ENCODE peak calls at places on chromosomes 13 and 19, in eight cellular contexts. G is RPMI8226; C is progenitor cell of endocrine pancreas; A is activated CD4-positive, CD25-positive, alpha-beta regulatory T cell treated with anti-CD3 and anti-CD28 coated beads, Interleukin-2, amount 50 U/mL, for 72 hours; V is stimulated activated CD8-positive, alpha-beta memory T cell treated with anti-CD3 and anti-CD28 coated beads, Interleukin-7, amount 100 ng/mL, for 1 hour; U is amniotic stem cell; J is bronchial epithelial cell; Z is ELR. I is an unnamed sample.

GRCh38 chr13:86087241-86087640 is 288.0 kb upstream of the SLITRK6 start:
- DNase-seq in A (no peak), Z (peak), U (no peak), C (no peak), J (peak), V (no peak), G (no peak), I (no peak)

GRCh38 chr13:79457948-79458347 is 23.0 kb upstream of the NDFIP2 start:
- DNase-seq in V (no peak), U (no peak), A (no peak), G (no peak), Z (peak), C (no peak), J (peak), I (no peak)

GRCh38 chr13:106176103-106176502 is 359.4 kb downstream of the EFNB2 start:
- DNase-seq in U (peak), A (no peak), V (no peak), C (no peak), G (no peak), Z (peak), J (no peak), I (no peak)

GRCh38 chr19:10928563-10929401 is at the start of the genes TIMM29 and YIPF2:
- DNase-seq in A (peak), Z (peak), V (peak), U (peak), J (peak), C (peak), G (peak), I (peak)

GRCh38 chr13:44668707-44669106 is 92.6 kb upstream of the TSC22D1 start:
- DNase-seq in C (no peak), Z (peak), J (peak), V (no peak), A (no peak), G (no peak), U (peak), I (no peak)

GRCh38 chr13:112120031-112120373 is 53.1 kb downstream of the SOX1 start:
- DNase-seq in Z (no peak), A (no peak), J (no peak), C (no peak), U (no peak), V (no peak), G (no peak), I (no peak)

GRCh38 chr13:100836696-100837095 is 162.1 kb upstream of the TMTC4 start:
- DNase-seq in G (no peak), U (no peak), A (no peak), C (no peak), J (no peak), Z (peak), V (no peak), I (no peak)

GRCh38 chr13:49082653-49083536 is 107.2 kb downstream of the FNDC3A start:
- DNase-seq in U (peak), Z (peak), C (no peak), G (no peak), A (no peak), V (no peak), J (peak), I (no peak)

GRCh38 chr19:44580366-44580895 is 32.9 kb upstream of the IGSF23 start:
- DNase-seq in V (no peak), C (no peak), J (no peak), U (no peak), A (no peak), Z (no peak), G (no peak), I (no peak)

GRCh38 chr13:60922526-60923231 is 493.0 kb downstream of the PCDH20 start:
- DNase-seq in Z (no peak), G (no peak), C (no peak), U (no peak), A (no peak), V (no peak), J (peak), I (no peak)

GRCh38 chr13:99721606-99722384 is 220.5 kb downstream of the TM9SF2 start:
- DNase-seq in C (no peak), Z (peak), U (no peak), A (no peak), V (no peak), G (no peak), J (no peak), I (no peak)

GRCh38 chr13:45775401-45775963 is 73.4 kb downstream of the CBY2 start:
- DNase-seq in G (no peak), Z (no peak), V (no peak), A (no peak), C (no peak), U (no peak), J (no peak), I (no peak)

GRCh38 chr19:44552324-44552723 is 22.8 kb upstream of the CEACAM20 start:
- DNase-seq in V (no peak), G (peak), J (peak), A (peak), U (no peak), C (peak), Z (peak), I (peak)

GRCh38 chr19:5337126-5337525 is 3.5 kb downstream of the PTPRS start:
- DNase-seq in J (no peak), C (no peak), G (no peak), V (no peak), A (no peak), Z (no peak), U (no peak), I (no peak)

GRCh38 chr19:30692517-30692870 is 320.3 kb downstream of the ZNF536 start:
- DNase-seq in C (no peak), J (no peak), V (no peak), A (no peak), Z (no peak), G (no peak), U (no peak), I (no peak)

GRCh38 chr19:2613507-2614295 is 88.8 kb downstream of the GNG7 start:
- DNase-seq in C (no peak), G (peak), V (peak), Z (peak), A (peak), J (no peak), U (no peak), I (peak)

GRCh38 chr13:35630551-35631275 is 154.2 kb upstream of the MAB21L1 start:
- DNase-seq in G (peak), A (no peak), Z (peak), C (no peak), V (no peak), J (peak), U (peak), I (peak)

GRCh38 chr19:18157465-18158063 is 4.6 kb downstream of the PIK3R2 start:
- DNase-seq in V (no peak), Z (no peak), C (no peak), A (no peak), G (peak), J (peak), U (no peak), I (no peak)

GRCh38 chr19:32691291-32691951 is at the start of gene NUDT19:
- DNase-seq in Z (peak), U (peak), A (peak), J (peak), V (peak), C (peak), G (peak), I (peak)

GRCh38 chr19:11420429-11420893 is 1.3 kb upstream of the RGL3 start:
- DNase-seq in J (no peak), Z (peak), G (no peak), V (no peak), U (no peak), A (no peak), C (no peak), I (no peak)

GRCh38 chr13:33764716-33765115 is 53.2 kb upstream of the RFC3 start:
- DNase-seq in G (peak), C (no peak), Z (no peak), A (no peak), J (peak), V (no peak), U (no peak), I (no peak)

GRCh38 chr19:51111606-51112005 is 3.4 kb upstream of the CTU1 start:
- DNase-seq in G (peak), V (no peak), A (no peak), C (no peak), J (no peak), Z (peak), U (no peak), I (peak)

GRCh38 chr19:14381689-14382474 is 638 bp downstream of the ADGRE5 start:
- DNase-seq in J (peak), Z (peak), V (no peak), A (peak), U (no peak), C (no peak), G (peak), I (peak)

GRCh38 chr19:46730595-46730994 is 13.7 kb upstream of the PRKD2 start:
- DNase-seq in Z (peak), U (no peak), C (no peak), J (no peak), G (no peak), A (no peak), V (no peak), I (no peak)

GRCh38 chr13:48233097-48233885 is at the start of gene ITM2B:
- DNase-seq in G (peak), Z (peak), J (peak), A (peak), C (peak), V (peak), U (peak), I (peak)

GRCh38 chr19:46928951-46929350 is 68.2 kb downstream of the ARHGAP35 start:
- DNase-seq in V (no peak), G (no peak), A (no peak), U (no peak), C (no peak), Z (peak), J (no peak), I (no peak)

GRCh38 chr13:31048521-31048920 is 113.2 kb downstream of the HSPH1 start:
- DNase-seq in Z (peak), G (no peak), J (no peak), C (no peak), V (no peak), U (no peak), A (no peak), I (no peak)

I was measured in NAMALWA.